ENCODE peak calls at places on chromosomes 5 and 9, in four cellular contexts. E is tibial artery; M is activated T-cell treated with anti-CD3 and anti-CD28 coated beads, Interleukin-2, amount 50 U/mL, for 4 hours; D is fibroblast of mammary gland. K is an unnamed sample.

GRCh38 chr9:113742878-113743277 is 133.2 kb upstream of the ZNF618 start:
- DNase-seq in E (no peak), M (no peak), D (no peak), K (no peak)

GRCh38 chr5:176762489-176762888 is 47.9 kb upstream of the UNC5A start:
- DNase-seq in E (no peak), M (no peak), D (no peak), K (peak)

GRCh38 chr5:17096975-17097695 is 120.3 kb upstream of the BASP1 start:
- DNase-seq in E (no peak), M (no peak), D (no peak), K (no peak)

GRCh38 chr5:136408996-136409395 is 43.7 kb upstream of the TRPC7 start:
- DNase-seq in E (no peak), M (no peak), D (no peak), K (no peak)

GRCh38 chr5:136034976-136035375 is 6.2 kb downstream of the TGFBI start:
- DNase-seq in E (no peak), M (no peak), D (no peak), K (no peak)

GRCh38 chr9:38622083-38622674 is 1.8 kb upstream of the ANKRD18A start:
- DNase-seq in E (no peak), M (no peak), D (no peak), K (no peak)

GRCh38 chr5:177964471-177964870 is 31.6 kb downstream of the PROP1 start:
- DNase-seq in E (no peak), M (no peak), D (no peak), K (no peak)

GRCh38 chr5:149397530-149397929 is 18.4 kb upstream of the IL17B start:
- DNase-seq in E (no peak), M (no peak), D (peak), K (peak)

GRCh38 chr5:120640793-120641192 is 176.7 kb downstream of the PRR16 start:
- DNase-seq in E (no peak), M (no peak), D (no peak), K (no peak)

GRCh38 chr9:136512651-136513066 is 29.8 kb upstream of the SEC16A start:
- DNase-seq in E (no peak), M (no peak), D (no peak), K (no peak)

GRCh38 chr9:112170968-112171367 is 4.1 kb downstream of the SUSD1 start:
- DNase-seq in E (no peak), M (no peak), D (no peak), K (no peak)

GRCh38 chr9:68705636-68706578 is 867 bp downstream of the PIP5K1B start:
- DNase-seq in E (no peak), M (no peak), D (no peak), K (no peak)

GRCh38 chr9:126885089-126885753 is 24.8 kb downstream of the ZBTB34 start:
- DNase-seq in E (no peak), M (no peak), D (peak), K (peak)

GRCh38 chr9:77442436-77442835 is 205.7 kb downstream of the GNA14 start:
- DNase-seq in E (no peak), M (no peak), D (no peak), K (no peak)

GRCh38 chr5:10505517-10506095 is 58.3 kb upstream of the ANKRD33B start:
- DNase-seq in E (no peak), M (no peak), D (no peak), K (no peak)

GRCh38 chr5:65121880-65122436 is 353.2 kb downstream of the CWC27 start:
- DNase-seq in E (no peak), M (no peak), D (peak), K (peak)

GRCh38 chr5:125199968-125200841 is 453.8 kb upstream of the ZNF608 start:
- DNase-seq in E (no peak), M (no peak), D (no peak), K (no peak)

GRCh38 chr5:119420173-119420572 is 32.1 kb upstream of the HSD17B4 start:
- DNase-seq in E (no peak), M (no peak), D (no peak), K (no peak)

GRCh38 chr9:131677445-131678180 is 62.3 kb downstream of the RAPGEF1 start:
- DNase-seq in E (no peak), M (no peak), D (peak), K (peak)

GRCh38 chr9:134068742-134069535 is 1.1 kb upstream of the BRD3 start:
- DNase-seq in E (no peak), M (no peak), D (peak), K (peak)

GRCh38 chr9:134994926-134995791 is 77.4 kb upstream of the FCN1 start:
- DNase-seq in E (no peak), M (no peak), D (no peak), K (no peak)

GRCh38 chr5:126693806-126694205 is 83.1 kb upstream of the LMNB1 start:
- DNase-seq in E (no peak), M (no peak), D (no peak), K (no peak)

GRCh38 chr5:66427043-66427442 is 169.2 kb upstream of the MAST4 start:
- DNase-seq in E (no peak), M (no peak), D (no peak), K (no peak)

GRCh38 chr5:77423022-77423750 is 68.9 kb downstream of the WDR41 start:
- DNase-seq in E (no peak), M (no peak), D (peak), K (no peak)

GRCh38 chr5:96788112-96788749 is 19.5 kb downstream of the ERAP1 start:
- DNase-seq in E (no peak), M (no peak), D (peak), K (peak)

GRCh38 chr9:77933019-77933418 is 98.6 kb downstream of the GNAQ start:
- DNase-seq in E (no peak), M (no peak), D (peak), K (peak)

GRCh38 chr9:38713426-38713825 is 6.5 kb downstream of the FAM240B start:
- DNase-seq in E (no peak), M (no peak), D (peak), K (peak)

GRCh38 chr9:135905380-135906282 is 1.7 kb downstream of the CAMSAP1 start:
- DNase-seq in E (no peak), M (peak), D (peak), K (peak)

GRCh38 chr9:121138973-121139372 is 62.7 kb downstream of the RAB14 start:
- DNase-seq in E (no peak), M (no peak), D (no peak), K (no peak)

GRCh38 chr5:53302524-53302923 is 177.9 kb upstream of the FST start:
- DNase-seq in E (no peak), M (no peak), D (peak), K (peak)

GRCh38 chr5:108481355-108481931 is 99.5 kb upstream of the FBXL17 start:
- DNase-seq in E (no peak), M (no peak), D (peak), K (peak)

GRCh38 chr9:128245293-128246151 is 30.3 kb downstream of the GOLGA2 start:
- DNase-seq in E (no peak), M (no peak), D (peak), K (peak)

GRCh38 chr9:6552738-6553121 is 92.8 kb downstream of the GLDC start:
- DNase-seq in E (no peak), M (no peak), D (peak), K (peak)

GRCh38 chr9:73152445-73152844 is 780 bp downstream of the ANXA1 start:
- DNase-seq in E (no peak), M (no peak), D (peak), K (peak)

GRCh38 chr5:24539625-24540024 is 105.2 kb downstream of the CDH10 start:
- DNase-seq in E (no peak), M (no peak), D (no peak), K (no peak)

GRCh38 chr5:130400091-130400490 is 495.8 kb downstream of the CHSY3 start:
- DNase-seq in E (no peak), M (no peak), D (peak), K (no peak)